ENCODE peak calls at places on chromosomes 11 and 22, in eight cellular contexts. L is thoracic aorta, K is GM20000, P is fibroblast of the aortic adventitia, A is psoas muscle, E is activated B cell treated with CpG ODN at 0.5 μM for 24 hours, Q is PC-3, N is Calu3. B is an unnamed sample.
A peak's percentile ranks its signal among the peaks of the same experiment; 100 is the strongest.

GRCh38 chr11:110490886-110491285 is 61.1 kb downstream of the FDX1 start:
- DNase-seq in L (no peak), P (peak; percentile 54), Q (peak; percentile 69), N (no peak), E (no peak), K (no peak), A (no peak), B (no peak)

GRCh38 chr22:48841881-48842582 is 985.6 kb downstream of the BRD1 start:
- DNase-seq in K (no peak), L (no peak), E (no peak), A (peak; percentile 19), N (no peak), Q (no peak), P (no peak), B (no peak)

GRCh38 chr11:3077846-3078440 is 20.7 kb upstream of the CARS1 start:
- DNase-seq in L (no peak), A (no peak), Q (no peak), K (no peak), N (no peak), E (no peak), P (no peak), B (no peak)

GRCh38 chr22:23522642-23523251 is 57.3 kb downstream of the IGLL1 start:
- DNase-seq in E (no peak), L (no peak), P (peak; percentile 8), N (peak; percentile 8), K (no peak), A (peak; percentile 38), Q (peak; percentile 5), B (peak; percentile 7)

GRCh38 chr11:65355776-65356393 is 1.3 kb downstream of the TIGD3 start:
- DNase-seq in L (no peak), P (peak; percentile 48), E (no peak), N (no peak), K (no peak), Q (no peak), A (peak; percentile 61), B (no peak)

GRCh38 chr11:1862588-1863351 is 9.9 kb downstream of the LSP1 start:
- DNase-seq in A (peak; percentile 73), K (no peak), E (no peak), P (no peak), N (peak; percentile 32), Q (no peak), L (no peak), B (no peak)

GRCh38 chr11:15852179-15852578 is 504.2 kb downstream of the SOX6 start:
- DNase-seq in N (peak; percentile 42), P (peak; percentile 17), K (no peak), E (no peak), Q (peak; percentile 4), L (no peak), A (no peak), B (no peak)

GRCh38 chr11:121293276-121293569 is 652 bp downstream of the SC5D start:
- DNase-seq in P (peak; percentile 56), N (no peak), A (no peak), Q (peak; percentile 24), K (no peak), L (no peak), E (no peak), B (no peak)

GRCh38 chr11:626475-627272 is at the start of gene SCT:
- DNase-seq in P (no peak), K (no peak), N (no peak), E (peak; percentile 13), A (peak; percentile 53), L (no peak), Q (no peak), B (no peak)

GRCh38 chr11:104918113-104918824 is 20.0 kb upstream of the CASP12 start:
- DNase-seq in L (no peak), N (no peak), K (no peak), P (peak; percentile 84), E (no peak), Q (peak; percentile 64), A (no peak), B (no peak)

GRCh38 chr22:47283616-47284270 is 521.3 kb downstream of the TBC1D22A start:
- DNase-seq in L (no peak), K (no peak), E (no peak), P (no peak), Q (no peak), N (no peak), A (peak; percentile 29), B (no peak)

GRCh38 chr11:134332189-134332631 is 422 bp downstream of the GLB1L2 start:
- DNase-seq in A (no peak), P (no peak), Q (no peak), L (no peak), N (peak; percentile 30), E (no peak), K (no peak), B (no peak)

GRCh38 chr11:92885600-92885999 is 83.9 kb upstream of the MTNR1B start:
- DNase-seq in A (no peak), N (no peak), L (no peak), E (no peak), P (no peak), Q (no peak), K (no peak), B (no peak)

GRCh38 chr11:3049430-3050243 is 7.6 kb downstream of the CARS1 start:
- DNase-seq in Q (peak; percentile 86), N (peak; percentile 75), E (peak; percentile 60), P (peak; percentile 94), L (peak; percentile 55), A (peak; percentile 95), K (peak; percentile 81), B (no peak)

GRCh38 chr11:66068154-66068821 is 1.8 kb upstream of the PACS1 start:
- DNase-seq in Q (peak; percentile 80), N (peak; percentile 84), A (peak; percentile 79), L (no peak), P (peak; percentile 73), E (peak; percentile 59), K (peak; percentile 72), B (peak; percentile 70)

GRCh38 chr22:22461583-22461982 is 47.0 kb downstream of the ZNF280B start:
- DNase-seq in A (no peak), E (no peak), L (no peak), P (no peak), N (no peak), K (no peak), Q (no peak), B (no peak)

GRCh38 chr22:22458896-22459588 is 49.5 kb downstream of the ZNF280B start:
- DNase-seq in N (no peak), E (no peak), A (no peak), Q (no peak), L (no peak), P (no peak), K (no peak), B (no peak)

GRCh38 chr22:22461111-22461510 is 47.4 kb downstream of the ZNF280B start:
- DNase-seq in P (no peak), L (no peak), Q (no peak), E (no peak), N (no peak), A (no peak), K (no peak), B (no peak)

GRCh38 chr22:22460060-22460459 is 48.5 kb downstream of the ZNF280B start:
- DNase-seq in N (no peak), A (no peak), Q (no peak), E (no peak), P (no peak), L (no peak), K (no peak), B (no peak)

GRCh38 chr22:22460635-22461034 is 47.9 kb downstream of the ZNF280B start:
- DNase-seq in P (peak; percentile 16), E (no peak), Q (peak; percentile 15), L (no peak), A (no peak), K (no peak), N (no peak), B (no peak)
- TF ChIP-seq CTCF in P (peak; percentile 50), E (no peak), Q (peak; percentile 32), L (no peak), A (peak; percentile 14), K (no peak), N (no peak), B (peak; percentile 30)

GRCh38 chr22:41830174-41830573 is 2.7 kb upstream of the SREBF2 start:
- DNase-seq in Q (no peak), P (no peak), A (no peak), E (no peak), L (no peak), K (no peak), N (no peak), B (no peak)
- TF ChIP-seq CTCF in Q (no peak), P (no peak), A (no peak), E (no peak), L (no peak), K (no peak), N (no peak), B (no peak)

GRCh38 chr22:20956258-20957117 is 10.6 kb upstream of the AIFM3 start:
- DNase-seq in E (no peak), N (peak; percentile 72), K (no peak), A (peak; percentile 50), L (no peak), P (peak; percentile 21), Q (peak; percentile 75), B (no peak)
- TF ChIP-seq CTCF in E (no peak), N (no peak), K (no peak), A (no peak), L (no peak), P (no peak), Q (peak; percentile 50), B (no peak)

GRCh38 chr22:17749605-17750395 is 24.5 kb downstream of the BID start:
- DNase-seq in K (no peak), E (no peak), Q (no peak), L (no peak), P (no peak), A (no peak), N (no peak), B (no peak)

GRCh38 chr22:17746916-17747315 is 27.4 kb downstream of the BID start:
- DNase-seq in N (no peak), P (no peak), L (no peak), E (no peak), Q (no peak), K (no peak), A (no peak), B (no peak)

GRCh38 chr22:17751596-17751995 is 22.7 kb downstream of the BID start:
- DNase-seq in P (no peak), A (no peak), N (no peak), L (no peak), E (no peak), Q (no peak), K (no peak), B (no peak)

GRCh38 chr22:17744430-17744829 is 29.8 kb downstream of the BID start:
- DNase-seq in P (no peak), A (no peak), L (no peak), K (no peak), Q (no peak), N (no peak), E (no peak), B (no peak)

DNA sequence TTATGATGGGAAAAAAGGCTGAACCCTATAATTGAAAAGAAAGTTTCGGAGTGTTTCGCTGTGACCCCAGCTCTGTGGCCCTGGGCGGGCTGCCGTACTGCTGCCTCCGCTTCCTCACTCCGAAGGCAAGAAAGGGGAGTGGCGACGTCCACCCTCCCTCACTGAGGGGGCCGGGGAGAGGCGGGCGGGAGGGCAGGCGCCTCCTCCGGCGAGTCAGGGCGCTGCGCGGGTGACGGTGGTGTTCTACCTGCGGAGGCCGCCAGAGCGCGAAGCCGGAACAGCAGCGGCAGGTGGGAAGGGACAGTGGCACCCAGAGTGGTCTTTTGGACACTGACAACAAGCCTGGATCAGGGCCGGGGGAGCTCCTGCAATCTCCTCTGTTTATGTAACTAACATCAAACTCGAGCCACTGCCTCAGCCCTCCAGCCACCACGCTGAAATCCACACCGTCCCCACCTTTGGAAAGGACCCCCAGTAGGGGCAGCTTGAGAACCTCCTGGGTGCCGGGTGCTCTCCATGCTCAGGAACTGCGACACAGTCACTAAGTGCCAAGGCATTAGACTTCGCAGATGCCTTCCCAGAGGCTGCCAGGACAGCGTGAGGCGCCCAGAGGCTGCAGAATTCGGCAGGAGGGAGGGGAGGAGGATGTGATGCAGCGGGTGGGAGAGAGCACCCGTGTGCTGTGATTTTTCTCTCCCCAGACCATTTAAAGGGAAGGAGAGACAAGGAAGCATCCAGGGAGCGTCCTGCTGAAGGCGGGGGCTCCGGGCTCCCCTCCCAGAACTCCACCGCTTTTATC is 25.5 kb downstream of the BID start:
- DNase-seq in E (no peak), A (no peak), K (no peak), Q (no peak), P (no peak), L (no peak), N (no peak), B (no peak)
- TF ChIP-seq CTCF in E (no peak), A (no peak), K (no peak), Q (no peak), P (no peak), L (no peak), N (no peak), B (no peak)

B was measured in D721Med.